ENCODE peak calls at places on chromosomes 4 and X, in ten cellular contexts. One of them, this sample, is unnamed.

GRCh38 chr4:169619518-169619957 is 840 bp upstream of the CLCN3 start:
- DNase-seq in pancreas: peak; percentile 57
- DNase-seq in right atrium auricular region: no peak
- DNase-seq in BE2C: peak; percentile 36
- DNase-seq in mammary epithelial cell: peak; percentile 73
- DNase-seq in mucosa of descending colon: peak; percentile 62
- DNase-seq in adrenal gland: peak; percentile 46
- DNase-seq in fibroblast of lung: peak; percentile 44
- DNase-seq in transverse colon: peak; percentile 74
- DNase-seq in HCT116: peak; percentile 71
- DNase-seq in this sample: no peak

GRCh38 chrX:126456136-126456535 is 96.5 kb downstream of the DCAF12L1 start:
- DNase-seq in right atrium auricular region: no peak
- DNase-seq in mucosa of descending colon: no peak
- DNase-seq in fibroblast of lung: no peak
- DNase-seq in BE2C: no peak
- DNase-seq in transverse colon: no peak
- DNase-seq in HCT116: no peak
- DNase-seq in adrenal gland: no peak
- DNase-seq in mammary epithelial cell: no peak
- DNase-seq in pancreas: no peak
- DNase-seq in this sample: no peak

GRCh38 chrX:151871244-151871643 is 41.4 kb upstream of the MAGEA4 start:
- DNase-seq in BE2C: no peak
- DNase-seq in HCT116: peak; percentile 38
- DNase-seq in pancreas: no peak
- DNase-seq in mammary epithelial cell: peak; percentile 83
- DNase-seq in transverse colon: no peak
- DNase-seq in right atrium auricular region: no peak
- DNase-seq in fibroblast of lung: peak; percentile 94
- DNase-seq in adrenal gland: peak; percentile 58
- DNase-seq in mucosa of descending colon: no peak
- DNase-seq in this sample: peak; percentile 42

GRCh38 chr4:48227662-48228061 is 42.0 kb downstream of the TEC start:
- DNase-seq in BE2C: no peak
- DNase-seq in pancreas: no peak
- DNase-seq in HCT116: no peak
- DNase-seq in mucosa of descending colon: no peak
- DNase-seq in right atrium auricular region: no peak
- DNase-seq in transverse colon: no peak
- DNase-seq in fibroblast of lung: no peak
- DNase-seq in mammary epithelial cell: peak; percentile 25
- DNase-seq in adrenal gland: no peak
- DNase-seq in this sample: no peak

GRCh38 chrX:7606253-7606652 is 236.7 kb upstream of the VCX start:
- DNase-seq in pancreas: no peak
- DNase-seq in fibroblast of lung: no peak
- DNase-seq in BE2C: no peak
- DNase-seq in HCT116: no peak
- DNase-seq in mammary epithelial cell: no peak
- DNase-seq in adrenal gland: no peak
- DNase-seq in right atrium auricular region: no peak
- DNase-seq in transverse colon: no peak
- DNase-seq in mucosa of descending colon: no peak
- DNase-seq in this sample: no peak

GRCh38 chr4:28146191-28146590 is 1285.5 kb downstream of the STIM2 start:
- DNase-seq in mammary epithelial cell: peak; percentile 7
- DNase-seq in right atrium auricular region: no peak
- DNase-seq in transverse colon: no peak
- DNase-seq in adrenal gland: no peak
- DNase-seq in pancreas: no peak
- DNase-seq in fibroblast of lung: no peak
- DNase-seq in mucosa of descending colon: no peak
- DNase-seq in HCT116: no peak
- DNase-seq in BE2C: no peak
- DNase-seq in this sample: no peak

GRCh38 chrX:152635941-152636340 is 1.8 kb upstream of the GABRQ start:
- DNase-seq in mammary epithelial cell: peak; percentile 23
- DNase-seq in right atrium auricular region: no peak
- DNase-seq in pancreas: peak; percentile 16
- DNase-seq in BE2C: peak; percentile 51
- DNase-seq in fibroblast of lung: peak; percentile 56
- DNase-seq in adrenal gland: peak; percentile 44
- DNase-seq in mucosa of descending colon: no peak
- DNase-seq in transverse colon: peak; percentile 10
- DNase-seq in HCT116: peak; percentile 59
- DNase-seq in this sample: no peak

GRCh38 chr4:8790749-8791148 is 80.9 kb downstream of the HMX1 start:
- DNase-seq in pancreas: no peak
- DNase-seq in fibroblast of lung: no peak
- DNase-seq in mucosa of descending colon: no peak
- DNase-seq in HCT116: no peak
- DNase-seq in right atrium auricular region: no peak
- DNase-seq in mammary epithelial cell: no peak
- DNase-seq in BE2C: no peak
- DNase-seq in transverse colon: no peak
- DNase-seq in adrenal gland: no peak
- DNase-seq in this sample: no peak

GRCh38 chr4:77036206-77036605 is 39.6 kb downstream of the CCNI start:
- DNase-seq in transverse colon: no peak
- DNase-seq in HCT116: no peak
- DNase-seq in right atrium auricular region: no peak
- DNase-seq in mucosa of descending colon: no peak
- DNase-seq in pancreas: no peak
- DNase-seq in adrenal gland: no peak
- DNase-seq in mammary epithelial cell: peak; percentile 79
- DNase-seq in BE2C: no peak
- DNase-seq in fibroblast of lung: peak; percentile 97
- DNase-seq in this sample: no peak

GRCh38 chr4:159698336-159698735 is 595.5 kb downstream of the RAPGEF2 start:
- DNase-seq in transverse colon: no peak
- DNase-seq in right atrium auricular region: no peak
- DNase-seq in BE2C: no peak
- DNase-seq in fibroblast of lung: peak; percentile 75
- DNase-seq in mammary epithelial cell: no peak
- DNase-seq in adrenal gland: no peak
- DNase-seq in mucosa of descending colon: no peak
- DNase-seq in HCT116: no peak
- DNase-seq in pancreas: no peak
- DNase-seq in this sample: no peak

GRCh38 chrX:107716045-107716684 is 59.4 kb downstream of the TSC22D3 start:
- DNase-seq in mucosa of descending colon: peak; percentile 45
- DNase-seq in pancreas: no peak
- DNase-seq in BE2C: peak; percentile 49
- DNase-seq in transverse colon: peak; percentile 28
- DNase-seq in adrenal gland: no peak
- DNase-seq in mammary epithelial cell: peak; percentile 19
- DNase-seq in fibroblast of lung: peak; percentile 49
- DNase-seq in right atrium auricular region: no peak
- DNase-seq in HCT116: no peak
- DNase-seq in this sample: no peak

GRCh38 chr4:76585270-76585669 is 150.2 kb downstream of the SHROOM3 start:
- DNase-seq in adrenal gland: no peak
- DNase-seq in mucosa of descending colon: no peak
- DNase-seq in mammary epithelial cell: no peak
- DNase-seq in fibroblast of lung: peak; percentile 98
- DNase-seq in pancreas: no peak
- DNase-seq in right atrium auricular region: no peak
- DNase-seq in HCT116: no peak
- DNase-seq in transverse colon: no peak
- DNase-seq in BE2C: no peak
- DNase-seq in this sample: no peak

DNA sequence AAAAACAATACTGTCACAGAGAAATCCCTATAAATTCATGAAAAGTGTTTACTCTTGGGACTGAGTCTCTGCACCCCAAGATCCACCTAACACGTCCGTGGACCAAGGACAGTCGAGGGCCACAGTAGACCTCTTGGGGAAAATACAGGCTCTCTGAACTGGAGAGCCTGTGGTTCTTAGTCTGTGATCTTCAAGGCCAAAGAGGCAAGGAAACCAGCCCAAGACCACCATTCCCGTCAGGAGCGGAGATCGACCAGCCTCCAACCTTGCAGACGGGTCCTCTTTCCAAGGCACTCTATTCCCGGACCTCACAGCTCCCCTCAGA is 1.6 kb upstream of the APBB2 start:
- DNase-seq in transverse colon: no peak
- DNase-seq in fibroblast of lung: no peak
- DNase-seq in adrenal gland: no peak
- DNase-seq in mucosa of descending colon: no peak
- DNase-seq in right atrium auricular region: no peak
- DNase-seq in pancreas: no peak
- DNase-seq in BE2C: no peak
- DNase-seq in HCT116: no peak
- DNase-seq in mammary epithelial cell: no peak
- DNase-seq in this sample: no peak
- H3K4me3 ChIP-seq in transverse colon: peak overlapping the region; percentile 41
- H3K4me3 ChIP-seq in fibroblast of lung: peak overlapping the region; percentile 33
- H3K4me3 ChIP-seq in adrenal gland: no peak overlapping the region
- H3K4me3 ChIP-seq in mucosa of descending colon: peak overlapping the region; percentile 16
- H3K4me3 ChIP-seq in right atrium auricular region: peak overlapping the region; percentile 62
- H3K4me3 ChIP-seq in pancreas: peak overlapping the region; percentile 41
- H3K4me3 ChIP-seq in BE2C: peak overlapping the region; percentile 82
- H3K4me3 ChIP-seq in HCT116: peak overlapping the region; percentile 80
- H3K4me3 ChIP-seq in mammary epithelial cell: peak overlapping the region; percentile 96
- H3K4me3 ChIP-seq in this sample: peak overlapping the region; percentile 81

DNA sequence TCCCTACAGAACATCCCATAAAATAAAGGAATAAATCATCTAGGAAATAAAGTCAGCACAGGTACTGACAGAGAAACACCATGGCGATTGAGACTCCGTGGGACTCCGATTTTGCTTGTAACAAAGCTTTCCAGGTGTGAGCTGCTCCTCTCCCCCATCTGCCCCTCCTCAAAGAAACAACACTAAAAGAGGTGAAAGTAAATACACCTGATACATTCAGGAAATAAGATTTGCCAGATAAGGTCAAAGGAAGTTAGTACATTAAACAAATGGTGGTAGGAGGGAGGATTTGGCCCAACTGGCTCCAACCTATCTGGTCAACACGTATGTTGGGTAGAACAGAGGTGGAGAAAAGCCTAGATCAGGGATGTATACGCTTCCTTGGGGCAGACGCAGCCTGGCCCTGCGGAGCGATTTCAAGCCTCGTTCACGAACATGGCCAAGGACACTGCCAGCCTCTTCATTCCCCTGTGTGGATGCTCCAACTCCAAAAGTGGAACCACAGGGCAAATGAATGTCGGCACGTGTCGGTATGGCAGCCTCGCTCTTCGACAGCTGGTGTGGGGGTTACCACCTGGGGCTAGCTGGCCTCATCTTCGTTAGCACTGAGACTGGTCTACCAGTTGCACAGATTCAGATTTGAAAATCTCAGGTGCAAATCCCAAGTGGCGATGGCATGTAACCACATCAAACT is 162.5 kb downstream of the AFAP1 start:
- DNase-seq in mammary epithelial cell: no peak
- DNase-seq in right atrium auricular region: no peak
- DNase-seq in adrenal gland: no peak
- DNase-seq in HCT116: no peak
- DNase-seq in fibroblast of lung: no peak
- DNase-seq in BE2C: no peak
- DNase-seq in transverse colon: no peak
- DNase-seq in mucosa of descending colon: no peak
- DNase-seq in pancreas: no peak
- DNase-seq in this sample: no peak
- H3K36me3 ChIP-seq in mammary epithelial cell: peaks cover 21% of the 10 kb centered on the region
- H3K36me3 ChIP-seq in right atrium auricular region: peaks cover 33% of the 10 kb centered on the region
- H3K36me3 ChIP-seq in adrenal gland: peaks cover 25% of the 10 kb centered on the region
- H3K36me3 ChIP-seq in HCT116: peaks cover 2% of the 10 kb centered on the region
- H3K36me3 ChIP-seq in fibroblast of lung: peaks cover 31% of the 10 kb centered on the region
- H3K36me3 ChIP-seq in BE2C: peaks cover 94% of the 10 kb centered on the region
- H3K36me3 ChIP-seq in transverse colon: no peaks in the 10 kb centered on the region
- H3K36me3 ChIP-seq in mucosa of descending colon: no peaks in the 10 kb centered on the region
- H3K36me3 ChIP-seq in pancreas: peaks cover 21% of the 10 kb centered on the region
- H3K36me3 ChIP-seq in this sample: no peaks in the 10 kb centered on the region

DNA sequence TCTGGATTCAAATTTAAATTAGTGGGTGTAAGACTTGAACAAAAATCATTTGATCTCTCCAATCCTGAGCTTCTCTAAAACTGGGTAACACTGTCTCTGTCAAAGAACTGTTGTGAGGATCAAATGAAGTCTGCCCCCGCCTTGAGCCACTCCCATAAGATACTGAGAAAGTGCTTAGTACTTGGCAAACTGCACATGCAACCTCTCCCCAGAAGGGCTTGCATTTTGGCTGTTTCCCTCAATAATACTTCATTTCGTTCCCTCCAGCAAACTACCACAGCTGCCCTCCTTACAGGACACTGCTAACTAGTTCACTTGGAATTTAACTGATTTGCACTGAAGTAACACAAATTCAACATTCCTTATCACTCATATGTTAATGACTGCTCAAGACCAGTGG is 79.8 kb downstream of the APBB2 start:
- DNase-seq in HCT116: no peak
- DNase-seq in fibroblast of lung: no peak
- DNase-seq in adrenal gland: no peak
- DNase-seq in BE2C: no peak
- DNase-seq in pancreas: no peak
- DNase-seq in mammary epithelial cell: no peak
- DNase-seq in transverse colon: no peak
- DNase-seq in mucosa of descending colon: no peak
- DNase-seq in right atrium auricular region: no peak
- DNase-seq in this sample: no peak
- TF ChIP-seq CTCF in HCT116: peak; percentile 6
- TF ChIP-seq CTCF in fibroblast of lung: no peak
- TF ChIP-seq CTCF in adrenal gland: no peak
- TF ChIP-seq CTCF in BE2C: no peak
- TF ChIP-seq CTCF in pancreas: no peak
- TF ChIP-seq CTCF in mammary epithelial cell: no peak
- TF ChIP-seq CTCF in transverse colon: peak; percentile 15
- TF ChIP-seq CTCF in mucosa of descending colon: no peak
- TF ChIP-seq CTCF in right atrium auricular region: no peak
- TF ChIP-seq CTCF in this sample: no peak

DNA sequence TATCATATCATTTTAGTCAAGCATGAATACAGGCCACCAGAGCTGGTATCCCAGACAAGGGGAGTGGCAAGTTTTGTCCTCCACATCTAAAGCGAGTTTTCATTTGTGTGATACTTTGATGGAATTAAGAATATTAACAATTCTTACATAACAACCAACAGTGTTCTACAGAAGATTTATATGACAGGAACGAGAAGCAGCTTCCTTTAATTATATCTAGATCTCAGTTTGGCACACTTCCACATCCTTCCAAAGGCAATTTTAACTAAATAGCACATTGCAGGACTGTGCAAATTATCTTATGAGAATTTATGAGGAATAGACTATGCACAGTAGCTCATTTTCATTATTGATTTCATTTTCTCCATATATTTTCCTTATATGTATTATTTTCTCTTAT is 121.2 kb upstream of the GUCY1A1 start:
- DNase-seq in mucosa of descending colon: no peak
- DNase-seq in right atrium auricular region: no peak
- DNase-seq in HCT116: no peak
- DNase-seq in BE2C: no peak
- DNase-seq in fibroblast of lung: no peak
- DNase-seq in mammary epithelial cell: no peak
- DNase-seq in adrenal gland: no peak
- DNase-seq in transverse colon: no peak
- DNase-seq in pancreas: no peak
- DNase-seq in this sample: no peak
- H3K4me3 ChIP-seq in mucosa of descending colon: no peak overlapping the region
- H3K4me3 ChIP-seq in right atrium auricular region: no peak overlapping the region
- H3K4me3 ChIP-seq in HCT116: no peak overlapping the region
- H3K4me3 ChIP-seq in BE2C: no peak overlapping the region
- H3K4me3 ChIP-seq in fibroblast of lung: no peak overlapping the region
- H3K4me3 ChIP-seq in mammary epithelial cell: no peak overlapping the region
- H3K4me3 ChIP-seq in adrenal gland: no peak overlapping the region
- H3K4me3 ChIP-seq in transverse colon: no peak overlapping the region
- H3K4me3 ChIP-seq in pancreas: no peak overlapping the region
- H3K4me3 ChIP-seq in this sample: no peak overlapping the region